ENCODE peak calls at places on chromosomes 7 and 10, in six cellular contexts. H, W, F, C, G and L are unnamed samples.

GRCh38 chr7:45102785-45103712 is 8.4 kb downstream of the TBRG4 start:
- DNase-seq in H (no peak), W (no peak), F (no peak), C (no peak), G (no peak), L (no peak)

GRCh38 chr10:130967161-130967560 is 344.4 kb downstream of the TCERG1L start:
- DNase-seq in H (no peak), W (no peak), F (no peak), C (no peak), G (no peak), L (no peak)

GRCh38 chr7:26410156-26410555 is 118.5 kb downstream of the SNX10 start:
- DNase-seq in H (no peak), W (no peak), F (no peak), C (no peak), G (no peak), L (no peak)

GRCh38 chr10:4708123-4708759 is 117.8 kb upstream of the AKR1E2 start:
- DNase-seq in H (no peak), W (no peak), F (no peak), C (peak), G (peak), L (no peak)

GRCh38 chr7:98569606-98570337 is 47.3 kb upstream of the NPTX2 start:
- DNase-seq in H (no peak), W (no peak), F (no peak), C (no peak), G (no peak), L (no peak)

GRCh38 chr10:130656582-130657133 is 520.5 kb downstream of the GLRX3 start:
- DNase-seq in H (no peak), W (no peak), F (no peak), C (no peak), G (no peak), L (no peak)

GRCh38 chr7:92722541-92722940 is 113.8 kb downstream of the CDK6 start:
- DNase-seq in H (no peak), W (no peak), F (no peak), C (no peak), G (no peak), L (no peak)

GRCh38 chr7:132108553-132108952 is 467.7 kb downstream of the PLXNA4 start:
- DNase-seq in H (no peak), W (no peak), F (no peak), C (no peak), G (no peak), L (no peak)

GRCh38 chr7:1117321-1117928 is 29.5 kb downstream of the GPER1 start:
- DNase-seq in H (no peak), W (no peak), F (no peak), C (no peak), G (no peak), L (no peak)

GRCh38 chr10:106438386-106438785 is 726.1 kb downstream of the SORCS1 start:
- DNase-seq in H (no peak), W (no peak), F (no peak), C (no peak), G (no peak), L (no peak)
- TF ChIP-seq CTCF in H (no peak), W (no peak), F (no peak), C (no peak), G (no peak), L (no peak)

GRCh38 chr7:71506822-71507221 is 374.9 kb downstream of the GALNT17 start:
- DNase-seq in H (no peak), W (no peak), F (no peak), C (no peak), G (no peak), L (no peak)

GRCh38 chr7:71509381-71509780 is 377.4 kb downstream of the GALNT17 start:
- DNase-seq in H (no peak), W (no peak), F (no peak), C (no peak), G (no peak), L (no peak)

GRCh38 chr7:71507665-71508064 is 375.7 kb downstream of the GALNT17 start:
- DNase-seq in H (no peak), W (no peak), F (no peak), C (no peak), G (no peak), L (no peak)

DNA sequence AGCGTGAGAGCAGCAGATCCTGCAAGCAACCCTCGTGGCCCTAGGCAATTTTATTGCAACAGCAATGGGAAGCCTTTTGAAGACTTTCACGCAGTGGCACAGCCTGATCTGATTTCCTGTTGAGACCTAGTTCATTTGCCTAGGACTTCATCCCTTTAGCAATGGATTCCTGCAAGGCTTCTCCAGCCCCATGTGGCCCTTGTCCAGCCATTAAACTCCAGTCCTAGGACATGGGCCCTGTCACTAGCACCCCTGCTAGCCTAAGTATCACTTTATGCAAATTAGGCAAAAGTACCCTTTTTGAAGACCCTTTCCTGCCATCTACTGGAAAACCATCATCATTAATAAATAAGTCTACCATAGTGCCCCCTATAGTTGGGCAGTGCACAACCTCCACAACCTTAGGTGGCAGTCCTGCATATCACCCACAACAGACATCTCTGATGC is 379.4 kb downstream of the GALNT17 start:
- DNase-seq in H (no peak), W (peak), F (no peak), C (no peak), G (no peak), L (no peak)
- TF ChIP-seq CTCF in H (no peak), W (peak), F (no peak), C (peak), G (no peak), L (no peak)

GRCh38 chr10:116766241-116767198 is 24.2 kb upstream of the HSPA12A start:
- DNase-seq in H (no peak), W (no peak), F (no peak), C (no peak), G (no peak), L (no peak)

GRCh38 chr10:116764979-116765378 is 22.6 kb upstream of the HSPA12A start:
- DNase-seq in H (no peak), W (no peak), F (no peak), C (no peak), G (no peak), L (no peak)

GRCh38 chr10:116767235-116767634 is 24.9 kb upstream of the HSPA12A start:
- DNase-seq in H (peak), W (peak), F (peak), C (no peak), G (no peak), L (no peak)

GRCh38 chr10:116763440-116763839 is 21.1 kb upstream of the HSPA12A start:
- DNase-seq in H (no peak), W (no peak), F (no peak), C (no peak), G (peak), L (no peak)

DNA sequence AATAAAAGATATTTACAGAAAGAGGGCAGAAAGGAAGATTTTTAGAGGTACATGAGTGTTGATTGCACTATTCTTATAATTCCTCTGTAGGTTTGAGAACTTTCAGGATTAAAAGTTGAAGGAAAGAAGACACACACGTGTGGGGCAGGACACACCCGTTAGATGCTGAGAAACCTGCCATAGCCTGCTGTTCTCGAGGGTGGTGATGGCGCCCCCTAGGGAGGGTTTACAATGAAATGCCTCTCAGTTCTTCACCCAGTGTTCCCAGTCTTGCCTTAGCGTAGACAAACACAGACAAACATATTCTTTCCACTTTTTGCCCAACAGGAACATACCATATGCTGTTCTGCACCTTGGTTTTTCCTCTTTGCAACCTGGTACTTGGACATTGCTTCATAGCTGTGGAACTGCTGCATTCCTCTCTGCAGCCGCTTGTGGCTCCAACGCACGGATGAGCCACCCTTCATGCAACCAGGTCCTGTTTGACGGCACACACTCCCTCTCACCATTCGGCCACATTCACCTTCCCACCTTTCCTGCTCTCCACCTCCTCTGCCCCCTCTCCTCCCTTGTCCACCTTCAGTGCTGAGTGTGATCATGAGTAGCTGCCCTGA is 23.3 kb upstream of the HSPA12A start:
- DNase-seq in H (peak), W (peak), F (peak), C (no peak), G (no peak), L (no peak)
- TF ChIP-seq CTCF in H (peak), W (peak), F (peak), C (no peak), G (peak), L (no peak)

GRCh38 chr10:48535416-48536225 is 69.3 kb downstream of the ARHGAP22 start:
- DNase-seq in H (no peak), W (no peak), F (peak), C (no peak), G (no peak), L (no peak)
- TF ChIP-seq CTCF in H (no peak), W (peak), F (no peak), C (peak), G (no peak), L (no peak)

DNA sequence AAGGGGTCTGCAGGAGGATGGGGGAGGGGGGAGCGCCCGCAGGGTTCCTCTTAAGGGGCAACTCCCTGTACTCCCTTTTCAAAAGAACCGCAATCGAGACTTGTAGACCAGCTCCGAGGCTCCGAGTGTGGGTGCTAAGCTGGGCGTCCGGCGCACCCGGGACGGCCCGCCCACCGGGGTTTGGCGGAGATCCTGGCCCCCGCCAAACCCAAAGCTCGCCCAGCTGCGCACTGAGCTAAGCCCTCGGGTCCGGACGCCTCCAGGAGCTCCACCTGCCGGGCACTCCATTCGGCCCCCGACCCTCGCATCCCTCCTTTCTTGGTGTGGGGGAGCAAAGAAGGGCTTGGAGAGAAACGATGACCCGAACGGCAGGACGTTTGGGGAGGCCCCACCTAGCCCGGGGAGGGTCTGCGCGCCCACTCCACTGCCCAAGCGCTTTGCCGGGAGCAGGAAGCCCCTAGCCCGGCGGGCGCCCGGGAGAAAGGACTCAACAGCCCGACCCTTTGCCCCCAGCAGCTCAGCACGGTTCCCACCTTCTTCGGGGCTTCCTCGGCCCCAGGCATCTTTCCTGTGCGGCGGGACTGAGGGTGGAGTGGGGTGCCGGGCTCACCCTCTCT is 649 bp downstream of the AFAP1L2 start:
- DNase-seq in H (no peak), W (no peak), F (peak), C (peak), G (no peak), L (no peak)
- TF ChIP-seq CTCF in H (peak), W (no peak), F (no peak), C (no peak), G (no peak), L (no peak)

DNA sequence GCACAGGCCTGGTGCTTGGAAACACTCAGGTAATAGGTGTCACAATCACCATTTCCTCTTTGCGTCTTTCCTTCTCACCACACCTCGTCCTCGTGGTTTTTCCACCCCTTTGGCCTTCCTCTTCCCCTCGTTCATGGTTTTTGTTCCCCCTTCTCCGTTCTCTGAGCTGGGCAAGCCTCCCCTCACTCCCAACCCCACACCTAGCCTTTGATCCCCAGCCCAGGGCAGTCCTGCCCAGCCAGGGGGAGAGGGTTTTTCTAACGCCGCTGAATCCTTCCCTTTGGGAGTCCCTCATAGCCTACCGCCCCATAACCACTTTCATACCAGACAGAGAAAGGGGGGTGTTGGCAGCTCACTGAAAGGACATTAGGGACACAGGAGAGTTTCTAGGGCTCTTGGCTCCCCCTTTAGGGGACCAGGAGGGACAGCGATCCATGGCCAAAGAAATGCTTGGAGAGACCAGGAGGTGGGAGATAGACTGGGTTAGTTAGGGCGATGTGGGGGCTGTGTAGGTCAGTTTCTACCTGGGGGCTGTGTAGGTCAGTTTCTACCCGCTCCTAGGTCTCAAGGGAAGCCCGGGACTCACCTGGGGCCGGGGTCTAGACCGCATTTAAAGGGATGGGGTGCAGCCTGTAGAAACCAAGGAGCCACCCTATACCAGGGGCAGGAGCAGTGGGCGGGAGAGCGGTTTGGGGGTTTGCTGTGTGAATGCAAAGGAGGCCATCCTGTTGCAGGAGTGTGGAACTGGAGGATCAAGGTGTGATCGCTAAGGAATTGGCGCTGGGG is 1.4 kb downstream of the EPHB4 start:
- DNase-seq in H (peak), W (peak), F (peak), C (no peak), G (peak), L (no peak)
- TF ChIP-seq CTCF in H (peak), W (peak), F (no peak), C (no peak), G (peak), L (no peak)

DNA sequence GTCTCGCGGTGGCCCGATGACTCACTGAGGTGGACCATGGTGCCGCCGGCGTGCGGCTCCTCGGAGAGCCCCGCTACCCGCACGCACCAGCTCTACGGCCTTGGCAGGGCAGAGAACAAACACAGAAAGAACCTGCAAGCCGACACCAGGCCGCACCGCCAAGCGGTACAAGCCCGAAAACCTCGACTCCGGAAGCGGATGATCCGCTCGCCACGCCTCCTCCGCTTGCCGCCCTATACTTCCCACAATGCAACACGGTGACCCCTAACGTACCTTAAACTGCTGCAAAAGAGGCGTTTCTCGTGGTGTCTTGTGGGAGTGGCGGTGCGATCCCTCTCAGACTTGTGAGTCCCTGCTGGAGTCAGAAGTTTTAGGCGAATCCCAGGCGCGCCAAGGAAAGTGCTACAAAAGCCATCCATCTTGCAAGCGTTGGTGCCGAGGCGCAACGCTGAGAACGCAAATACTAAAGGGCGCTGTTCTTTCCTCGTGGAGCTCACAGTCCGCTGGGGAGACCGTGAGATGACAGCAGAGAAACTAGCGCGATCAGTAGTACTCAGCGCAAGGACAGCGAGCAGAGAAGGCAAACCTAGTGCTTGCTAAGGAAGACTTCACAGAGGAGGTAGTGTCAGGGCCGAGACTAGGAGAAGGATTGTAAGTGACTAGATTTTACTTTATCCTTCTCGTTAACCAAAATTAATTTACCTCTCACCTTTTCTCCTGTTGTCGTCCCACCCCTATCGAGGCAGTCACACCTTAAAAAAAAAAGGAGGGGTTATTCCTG is at the start of gene MRPS16:
- DNase-seq in H (peak), W (peak), F (peak), C (peak), G (peak), L (peak)
- TF ChIP-seq CTCF in H (no peak), W (no peak), F (no peak), C (no peak), G (no peak), L (no peak)

GRCh38 chr10:66215005-66215404 is 710.8 kb upstream of the LRRTM3 start:
- DNase-seq in H (no peak), W (no peak), F (no peak), C (no peak), G (peak), L (no peak)
- TF ChIP-seq CTCF in H (no peak), W (no peak), F (no peak), C (peak), G (peak), L (no peak)